ENCODE peak calls at places on chromosome X, in five cellular contexts. Y is endothelial cell of umbilical vein, U is K562, N is HepG2, W is A549. S is an unnamed sample.

GRCh38 chrX:70096052-70096451 is 33.8 kb downstream of the OTUD6A start:
- DNase-seq in Y (peak), U (peak), N (peak), W (peak), S (peak)

GRCh38 chrX:134396174-134396573 is 63.8 kb upstream of the HPRT1 start:
- DNase-seq in Y (peak), U (no peak), N (no peak), W (peak), S (peak)

GRCh38 chrX:129808829-129809745 is 29.3 kb downstream of the SASH3 start:
- DNase-seq in Y (no peak), U (no peak), N (no peak), W (no peak), S (no peak)

GRCh38 chrX:74293343-74293946 is 10.5 kb upstream of the ZCCHC13 start:
- DNase-seq in Y (peak), U (peak), N (peak), W (peak), S (peak)

GRCh38 chrX:49840679-49841078 is 11.6 kb downstream of the PAGE4 start:
- DNase-seq in Y (peak), U (peak), N (peak), W (peak), S (peak)

GRCh38 chrX:151009582-151009981 is 26.4 kb downstream of the HMGB3 start:
- DNase-seq in Y (no peak), U (no peak), N (peak), W (no peak), S (no peak)

GRCh38 chrX:148593146-148593545 is 92.7 kb downstream of the AFF2 start:
- DNase-seq in Y (no peak), U (no peak), N (no peak), W (no peak), S (peak)

GRCh38 chrX:1853916-1854315 is 239.1 kb downstream of the ASMT start:
- DNase-seq in Y (no peak), U (no peak), N (no peak), W (no peak), S (no peak)

GRCh38 chrX:44042731-44043130 is 69.5 kb upstream of the NDP start:
- DNase-seq in Y (no peak), U (no peak), N (no peak), W (no peak), S (no peak)

GRCh38 chrX:50157545-50158125 is 43.2 kb downstream of the AKAP4 start:
- DNase-seq in Y (no peak), U (no peak), N (no peak), W (no peak), S (no peak)

GRCh38 chrX:57595381-57595811 is 3.6 kb downstream of the ZXDB start:
- DNase-seq in Y (peak), U (no peak), N (no peak), W (peak), S (no peak)

GRCh38 chrX:25206761-25207160 is 191.0 kb upstream of the ARX start:
- DNase-seq in Y (no peak), U (no peak), N (no peak), W (no peak), S (no peak)

GRCh38 chrX:39397561-39398200 is 596.4 kb downstream of the MID1IP1 start:
- DNase-seq in Y (no peak), U (no peak), N (no peak), W (no peak), S (no peak)

GRCh38 chrX:39399387-39399786 is 598.1 kb downstream of the MID1IP1 start:
- DNase-seq in Y (peak), U (no peak), N (no peak), W (no peak), S (no peak)

GRCh38 chrX:39398973-39399268 is 597.7 kb downstream of the MID1IP1 start:
- DNase-seq in Y (peak), U (no peak), N (no peak), W (no peak), S (no peak)

GRCh38 chrX:39396358-39396995 is 595.2 kb downstream of the MID1IP1 start:
- DNase-seq in Y (no peak), U (no peak), N (no peak), W (no peak), S (no peak)

GRCh38 chrX:39398215-39398972 is 597.1 kb downstream of the MID1IP1 start:
- DNase-seq in Y (no peak), U (no peak), N (no peak), W (no peak), S (no peak)
- H3K4me3 ChIP-seq in Y (no peak), U (no peak), N (no peak), W (no peak), S (no peak)

GRCh38 chrX:152639426-152639825 is 1.7 kb downstream of the GABRQ start:
- DNase-seq in Y (no peak), U (no peak), N (no peak), W (no peak), S (no peak)

GRCh38 chrX:152638443-152638904 is 779 bp downstream of the GABRQ start:
- DNase-seq in Y (no peak), U (no peak), N (no peak), W (no peak), S (no peak)

GRCh38 chrX:152637649-152638442 is at the start of gene GABRQ:
- DNase-seq in Y (peak), U (peak), N (no peak), W (peak), S (peak)

GRCh38 chrX:152632445-152633097 is 5.1 kb upstream of the GABRQ start:
- DNase-seq in Y (peak), U (peak), N (peak), W (peak), S (peak)

DNA sequence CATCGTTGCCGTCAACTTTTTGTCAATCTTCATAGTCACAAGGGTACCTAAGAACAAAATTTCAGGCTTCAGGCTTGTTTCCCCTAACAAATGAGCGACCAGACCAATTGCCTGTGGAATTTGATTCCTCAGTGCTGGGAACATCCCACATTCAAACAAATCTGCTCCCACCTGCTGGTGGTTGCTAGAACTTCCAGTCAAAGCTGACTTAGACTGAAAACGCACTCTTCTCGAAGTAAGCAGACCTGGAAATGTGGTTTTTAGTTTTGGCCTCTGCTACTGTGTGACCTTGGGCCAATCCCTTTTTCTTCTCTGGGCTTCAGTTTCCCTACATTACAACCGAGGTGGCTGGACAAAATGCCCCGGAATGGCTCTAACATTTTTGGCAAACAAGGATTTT is 1.8 kb upstream of the GABRQ start:
- DNase-seq in Y (peak), U (peak), N (peak), W (peak), S (peak)
- TF ChIP-seq CTCF in Y (peak), U (peak), N (peak), W (peak), S (peak)

DNA sequence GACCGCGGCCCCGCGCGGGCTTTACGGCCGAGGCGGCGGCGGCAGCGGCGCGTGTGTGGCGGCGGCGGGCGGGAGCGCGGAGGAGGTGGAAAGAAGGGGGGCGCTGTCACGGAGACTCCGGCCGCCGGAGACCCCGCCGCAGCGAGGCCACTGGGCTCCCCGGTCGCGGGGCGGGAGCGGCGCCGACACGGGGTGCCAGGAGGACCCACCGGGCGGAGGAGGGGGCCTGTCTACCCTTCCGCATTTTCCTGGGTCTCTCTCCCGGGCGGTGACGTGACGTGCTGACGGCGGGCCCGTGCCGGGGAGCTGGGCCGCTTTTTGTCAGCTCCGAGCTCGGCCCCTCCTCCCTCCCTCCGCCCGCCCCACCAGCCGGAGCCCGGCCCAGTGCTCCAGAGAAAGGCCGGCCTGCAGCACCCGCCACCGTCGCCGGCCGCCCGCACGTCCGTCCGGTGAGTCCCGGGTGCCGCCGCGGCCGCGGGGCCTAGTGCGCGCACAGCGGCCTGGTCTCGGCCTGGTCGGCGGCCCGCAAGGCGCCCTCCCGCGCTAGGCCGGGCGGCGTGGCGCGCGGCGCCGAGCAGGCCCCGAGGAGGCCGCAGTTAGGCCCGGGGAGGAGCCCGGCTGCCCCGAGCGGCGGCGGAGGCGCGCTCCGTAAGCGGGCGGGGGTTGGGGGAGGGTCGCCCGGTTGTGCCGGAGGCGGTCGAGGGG is at the start of gene ZFX:
- DNase-seq in Y (peak), U (peak), N (peak), W (peak), S (peak)
- TF ChIP-seq MYC in Y (no peak), U (peak), N (no peak), W (no peak), S (no peak)

DNA sequence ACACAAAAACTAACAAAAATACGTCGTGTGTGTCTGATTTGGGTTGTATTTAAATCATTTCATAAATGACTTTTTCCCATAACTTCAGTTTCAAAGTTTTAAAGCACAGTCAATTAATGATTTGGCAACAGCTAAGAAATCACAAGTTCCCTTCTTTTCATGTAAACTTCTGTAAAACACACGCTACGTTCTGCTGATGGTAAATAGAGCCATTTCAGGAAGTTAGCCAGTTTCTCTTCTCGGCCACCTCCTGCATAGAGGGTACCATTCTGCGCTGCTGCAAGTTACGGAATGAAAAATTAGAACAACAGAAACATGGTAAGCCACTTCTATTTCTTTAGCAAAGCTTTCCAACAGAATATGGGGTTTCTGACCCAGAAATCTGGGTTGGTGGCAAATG is at the start of gene TLR8:
- DNase-seq in Y (no peak), U (no peak), N (no peak), W (no peak), S (no peak)
- H3K4me3 ChIP-seq in Y (no peak), U (no peak), N (no peak), W (no peak), S (no peak)

GRCh38 chrX:17082831-17083230 is 136.4 kb downstream of the REPS2 start:
- DNase-seq in Y (peak), U (peak), N (peak), W (peak), S (peak)
- TF ChIP-seq CTCF in Y (no peak), U (peak), N (peak), W (peak), S (peak)